ENCODE peak calls at places on chromosomes 1 and 21, in ten cellular contexts. C is stomach, V is bronchial epithelial cell, D is cardiac fibroblast, H is heart left ventricle, X is DND-41, B is ascending aorta, S is fibroblast of mammary gland, Z is upper lobe of right lung, Y is spleen. G is an unnamed sample.

GRCh38 chr1:91783423-91784162 is 102.4 kb downstream of the TGFBR3 start:
- DNase-seq in C (no peak), V (no peak), D (peak), H (no peak), X (no peak), B (no peak), S (peak), Z (no peak), Y (no peak), G (peak)

GRCh38 chr1:52706136-52706670 is 8.1 kb upstream of the COA7 start:
- DNase-seq in C (no peak), V (no peak), D (no peak), H (no peak), X (no peak), B (no peak), S (no peak), Z (no peak), Y (no peak), G (no peak)

GRCh38 chr1:53393325-53393792 is 65.5 kb upstream of the LRP8 start:
- DNase-seq in C (peak), V (peak), D (peak), H (peak), X (peak), B (no peak), S (peak), Z (peak), Y (peak), G (peak)

GRCh38 chr21:36436829-36437744 is 42.8 kb downstream of the CLDN14 start:
- DNase-seq in C (no peak), V (no peak), D (peak), H (no peak), X (no peak), B (no peak), S (peak), Z (no peak), Y (no peak), G (peak)

GRCh38 chr1:182205378-182206022 is 144.0 kb upstream of the ZNF648 start:
- DNase-seq in C (no peak), V (peak), D (no peak), H (no peak), X (no peak), B (no peak), S (peak), Z (no peak), Y (no peak), G (no peak)

GRCh38 chr1:201769966-201770365 is 59.0 kb upstream of the IPO9 start:
- DNase-seq in C (no peak), V (no peak), D (peak), H (peak), X (no peak), B (no peak), S (peak), Z (no peak), Y (no peak), G (peak)

GRCh38 chr1:32184639-32185038 is 5.2 kb downstream of the TXLNA start:
- DNase-seq in C (no peak), V (no peak), D (no peak), H (no peak), X (no peak), B (no peak), S (no peak), Z (no peak), Y (no peak), G (no peak)

GRCh38 chr1:109546311-109547109 is 1.9 kb upstream of the GNAI3 start:
- DNase-seq in C (peak), V (peak), D (peak), H (peak), X (peak), B (no peak), S (peak), Z (peak), Y (peak), G (peak)

GRCh38 chr1:203342192-203342940 is 8.6 kb downstream of the FMOD start:
- DNase-seq in C (peak), V (peak), D (peak), H (peak), X (peak), B (no peak), S (peak), Z (no peak), Y (no peak), G (peak)

GRCh38 chr1:33725037-33725436 is 138.8 kb upstream of the HMGB4 start:
- DNase-seq in C (no peak), V (no peak), D (no peak), H (no peak), X (no peak), B (no peak), S (no peak), Z (no peak), Y (no peak), G (no peak)

GRCh38 chr1:18154431-18155194 is 47.0 kb downstream of the IGSF21 start:
- DNase-seq in C (no peak), V (no peak), D (no peak), H (no peak), X (no peak), B (no peak), S (no peak), Z (no peak), Y (peak), G (no peak)

GRCh38 chr1:151494741-151495281 is 16.4 kb upstream of the CGN start:
- DNase-seq in C (no peak), V (peak), D (peak), H (no peak), X (no peak), B (no peak), S (peak), Z (no peak), Y (no peak), G (peak)

GRCh38 chr1:40530735-40531380 is 579 bp upstream of the ZNF684 start:
- DNase-seq in C (no peak), V (no peak), D (peak), H (no peak), X (no peak), B (no peak), S (peak), Z (no peak), Y (no peak), G (peak)

GRCh38 chr1:11720523-11720922 is 15.4 kb upstream of the AGTRAP start:
- DNase-seq in C (no peak), V (no peak), D (no peak), H (no peak), X (no peak), B (no peak), S (no peak), Z (no peak), Y (no peak), G (no peak)

GRCh38 chr1:229578168-229579100 is 19.9 kb upstream of the ABCB10 start:
- DNase-seq in C (no peak), V (no peak), D (no peak), H (no peak), X (no peak), B (no peak), S (no peak), Z (no peak), Y (no peak), G (no peak)

GRCh38 chr1:207309775-207310273 is 11.7 kb upstream of the CD55 start:
- DNase-seq in C (no peak), V (peak), D (peak), H (peak), X (no peak), B (no peak), S (peak), Z (no peak), Y (no peak), G (peak)

GRCh38 chr1:31364561-31365255 is 8.2 kb downstream of the FABP3 start:
- DNase-seq in C (no peak), V (no peak), D (no peak), H (no peak), X (no peak), B (no peak), S (no peak), Z (no peak), Y (no peak), G (no peak)

GRCh38 chr1:222048030-222048632 is 306.2 kb upstream of the DUSP10 start:
- DNase-seq in C (no peak), V (peak), D (peak), H (no peak), X (peak), B (no peak), S (peak), Z (no peak), Y (no peak), G (peak)

GRCh38 chr1:219416598-219417238 is 196.2 kb downstream of the ZC3H11B start:
- DNase-seq in C (peak), V (peak), D (peak), H (no peak), X (peak), B (no peak), S (peak), Z (no peak), Y (no peak), G (peak)

GRCh38 chr21:45655071-45655470 is 11.5 kb downstream of the PCBP3 start:
- DNase-seq in C (no peak), V (peak), D (peak), H (no peak), X (no peak), B (no peak), S (peak), Z (no peak), Y (no peak), G (peak)

DNA sequence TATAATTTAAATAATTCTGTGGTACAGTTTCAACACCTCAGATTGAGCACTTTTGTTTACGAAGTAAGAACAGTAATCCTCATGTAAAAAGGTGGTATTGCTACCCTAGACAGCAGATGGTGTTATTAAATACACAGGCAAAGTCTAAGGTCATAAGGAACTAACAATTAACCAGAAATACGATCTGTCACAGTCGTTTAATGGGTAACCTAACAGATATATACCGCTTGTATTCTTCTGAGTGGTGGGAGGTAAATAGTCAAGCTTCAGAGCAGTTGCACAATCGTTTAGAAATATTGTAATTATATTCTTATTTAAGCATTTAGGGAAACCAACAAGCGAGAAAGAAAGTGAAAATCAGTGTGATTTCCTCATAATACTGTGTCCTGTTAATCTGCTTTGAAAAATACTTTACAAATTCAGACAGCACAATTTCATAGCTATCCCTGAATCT is 9.8 kb upstream of the IRF2BP2 start:
- DNase-seq in C (no peak), V (no peak), D (no peak), H (no peak), X (no peak), B (no peak), S (no peak), Z (no peak), Y (no peak), G (no peak)
- H3K4me3 ChIP-seq in C (no peak), V (no peak), D (no peak), H (no peak), X (no peak), B (no peak), S (no peak), Z (no peak), Y (no peak), G (peak)

GRCh38 chr1:218351617-218352438 is 6.7 kb downstream of the TGFB2 start:
- DNase-seq in C (no peak), V (peak), D (peak), H (no peak), X (peak), B (no peak), S (peak), Z (no peak), Y (peak), G (no peak)
- TF ChIP-seq CTCF in C (peak), V (peak), D (peak), H (peak), X (peak), B (peak), S (peak), Z (peak), Y (peak), G (peak)

GRCh38 chr1:3693321-3693720 is 41.0 kb downstream of the TP73 start:
- DNase-seq in C (no peak), V (no peak), D (no peak), H (no peak), X (no peak), B (no peak), S (no peak), Z (no peak), Y (no peak), G (no peak)
- H3K4me3 ChIP-seq in C (no peak), V (no peak), D (no peak), H (no peak), X (no peak), B (no peak), S (no peak), Z (no peak), Y (no peak), G (no peak)

GRCh38 chr1:54683453-54683852 is 32.2 kb upstream of the TTC4 start:
- DNase-seq in C (no peak), V (no peak), D (no peak), H (no peak), X (no peak), B (no peak), S (no peak), Z (no peak), Y (no peak), G (no peak)
- TF ChIP-seq CTCF in C (no peak), V (no peak), D (no peak), H (no peak), X (no peak), B (no peak), S (no peak), Z (no peak), Y (no peak), G (no peak)

GRCh38 chr1:17012775-17013501 is 1.2 kb upstream of the ATP13A2 start:
- DNase-seq in C (no peak), V (no peak), D (peak), H (no peak), X (no peak), B (no peak), S (no peak), Z (peak), Y (no peak), G (peak)
- H3K4me3 ChIP-seq in C (no peak), V (no peak), D (no peak), H (no peak), X (no peak), B (no peak), S (no peak), Z (no peak), Y (no peak), G (no peak)

DNA sequence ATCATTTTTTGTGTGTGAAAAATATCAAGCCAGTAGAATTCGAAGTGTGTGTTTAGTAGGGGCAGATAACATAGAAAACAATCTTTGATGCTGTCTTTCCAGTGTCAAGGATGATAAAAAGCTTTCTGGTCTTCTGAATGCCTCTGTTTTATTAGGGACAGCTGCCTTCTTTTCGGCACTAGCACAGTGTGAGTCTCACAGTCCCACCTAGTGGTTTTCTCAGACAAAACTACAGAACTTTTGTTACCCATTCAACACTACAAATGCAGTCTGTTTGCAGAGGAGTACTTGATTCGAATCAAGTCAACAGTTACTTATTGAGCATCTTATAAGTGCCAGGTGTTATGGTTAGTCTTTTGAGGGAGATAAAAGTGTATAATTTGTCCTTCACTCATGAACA is 30.6 kb upstream of the MCOLN3 start:
- DNase-seq in C (no peak), V (no peak), D (peak), H (no peak), X (no peak), B (no peak), S (peak), Z (no peak), Y (no peak), G (peak)
- TF ChIP-seq CTCF in C (no peak), V (peak), D (peak), H (no peak), X (no peak), B (peak), S (peak), Z (peak), Y (no peak), G (peak)

GRCh38 chr1:243482237-243483022 is 226.6 kb downstream of the SDCCAG8 start:
- DNase-seq in C (no peak), V (peak), D (peak), H (no peak), X (peak), B (no peak), S (peak), Z (no peak), Y (no peak), G (peak)
- H3K4me3 ChIP-seq in C (peak), V (peak), D (no peak), H (peak), X (no peak), B (peak), S (no peak), Z (peak), Y (peak), G (peak)

GRCh38 chr1:4741876-4742423 is 87.5 kb downstream of the AJAP1 start:
- DNase-seq in C (no peak), V (no peak), D (no peak), H (no peak), X (no peak), B (no peak), S (no peak), Z (no peak), Y (no peak), G (no peak)
- TF ChIP-seq CTCF in C (no peak), V (no peak), D (no peak), H (no peak), X (no peak), B (no peak), S (no peak), Z (no peak), Y (no peak), G (no peak)

G was measured in AG10803.